ENCODE peak calls at places on chromosomes 13 and 19, in four cellular contexts. One of them, this sample, is unnamed.

GRCh38 chr19:54029930-54030490 is 33.7 kb downstream of the VSTM1 start:
- DNase-seq in K562: peak
- DNase-seq in AG04450: no peak
- DNase-seq in PC-9: peak
- DNase-seq in this sample: peak

GRCh38 chr19:32357720-32358119 is 12.3 kb downstream of the ZNF507 start:
- DNase-seq in K562: no peak
- DNase-seq in AG04450: no peak
- DNase-seq in PC-9: no peak
- DNase-seq in this sample: no peak

GRCh38 chr13:94414141-94414540 is 65.3 kb downstream of the DCT start:
- DNase-seq in K562: no peak
- DNase-seq in AG04450: no peak
- DNase-seq in PC-9: no peak
- DNase-seq in this sample: no peak

GRCh38 chr19:15154002-15154612 is 46.7 kb downstream of the NOTCH3 start:
- DNase-seq in K562: peak
- DNase-seq in AG04450: no peak
- DNase-seq in PC-9: peak
- DNase-seq in this sample: peak

GRCh38 chr13:31355001-31355400 is 155.2 kb downstream of the B3GLCT start:
- DNase-seq in K562: no peak
- DNase-seq in AG04450: no peak
- DNase-seq in PC-9: no peak
- DNase-seq in this sample: no peak

GRCh38 chr19:41883463-41883820 is 458 bp downstream of the ARHGEF1 start:
- DNase-seq in K562: no peak
- DNase-seq in AG04450: no peak
- DNase-seq in PC-9: no peak
- DNase-seq in this sample: no peak

GRCh38 chr13:112522578-112522977 is 65.4 kb downstream of the TUBGCP3 start:
- DNase-seq in K562: no peak
- DNase-seq in AG04450: no peak
- DNase-seq in PC-9: no peak
- DNase-seq in this sample: no peak

GRCh38 chr19:1445185-1445931 is 4.6 kb upstream of the APC2 start:
- DNase-seq in K562: peak
- DNase-seq in AG04450: no peak
- DNase-seq in PC-9: peak
- DNase-seq in this sample: peak

GRCh38 chr19:45271098-45271497 is 20.0 kb downstream of the MARK4 start:
- DNase-seq in K562: no peak
- DNase-seq in AG04450: no peak
- DNase-seq in PC-9: no peak
- DNase-seq in this sample: no peak

GRCh38 chr19:55097864-55098715 is 19.3 kb downstream of the PPP1R12C start:
- DNase-seq in K562: no peak
- DNase-seq in AG04450: no peak
- DNase-seq in PC-9: no peak
- DNase-seq in this sample: no peak

GRCh38 chr13:41597348-41598041 is 140.1 kb downstream of the RGCC start:
- DNase-seq in K562: no peak
- DNase-seq in AG04450: no peak
- DNase-seq in PC-9: no peak
- DNase-seq in this sample: no peak

GRCh38 chr13:75368167-75368566 is 113.8 kb downstream of the TBC1D4 start:
- DNase-seq in K562: no peak
- DNase-seq in AG04450: peak
- DNase-seq in PC-9: no peak
- DNase-seq in this sample: no peak

GRCh38 chr13:95641961-95642621 is 2.4 kb downstream of the DZIP1 start:
- DNase-seq in K562: no peak
- DNase-seq in AG04450: no peak
- DNase-seq in PC-9: no peak
- DNase-seq in this sample: no peak

GRCh38 chr13:49569993-49570689 is 15.2 kb downstream of the RCBTB1 start:
- DNase-seq in K562: no peak
- DNase-seq in AG04450: no peak
- DNase-seq in PC-9: no peak
- DNase-seq in this sample: peak

GRCh38 chr19:39709026-39709872 is 5.0 kb downstream of the LGALS14 start:
- DNase-seq in K562: no peak
- DNase-seq in AG04450: no peak
- DNase-seq in PC-9: peak
- DNase-seq in this sample: peak

GRCh38 chr13:33188093-33188882 is 97.3 kb downstream of the STARD13 start:
- DNase-seq in K562: no peak
- DNase-seq in AG04450: no peak
- DNase-seq in PC-9: no peak
- DNase-seq in this sample: no peak

DNA sequence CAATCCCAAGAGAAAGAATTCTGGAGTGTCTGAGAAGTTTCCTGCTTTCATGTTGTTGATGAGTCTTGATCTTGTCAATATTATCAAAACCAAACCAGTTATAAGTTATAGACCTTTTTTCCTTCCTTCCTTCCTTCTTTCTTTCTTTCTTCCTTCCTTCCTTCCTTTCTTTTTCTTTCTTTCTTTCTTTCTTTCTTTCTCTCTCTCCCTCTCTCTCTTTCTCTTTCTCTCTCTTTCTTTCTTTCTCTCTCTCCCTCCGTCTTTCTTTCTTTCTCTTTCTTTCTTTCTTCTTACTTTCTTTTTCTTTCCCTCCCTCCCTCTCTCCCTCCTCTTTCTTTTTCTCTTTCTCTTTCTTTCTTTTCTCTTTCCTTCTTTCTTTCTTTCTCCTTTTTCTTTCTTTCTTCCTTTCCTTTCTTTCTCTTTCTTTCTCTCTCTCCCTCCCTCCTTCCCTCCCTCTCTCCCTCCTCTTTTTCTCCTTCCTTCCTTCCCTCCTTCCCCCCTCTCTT is at the start of gene OR7G3:
- DNase-seq in K562: no peak
- DNase-seq in AG04450: no peak
- DNase-seq in PC-9: no peak
- DNase-seq in this sample: no peak
- H3K27ac ChIP-seq in K562: no peak
- H3K27ac ChIP-seq in AG04450: no peak
- H3K27ac ChIP-seq in PC-9: peak
- H3K27ac ChIP-seq in this sample: no peak

GRCh38 chr19:16504271-16504670 is 8.1 kb downstream of the C19orf44 start:
- DNase-seq in K562: no peak
- DNase-seq in AG04450: no peak
- DNase-seq in PC-9: no peak
- DNase-seq in this sample: no peak

GRCh38 chr19:16514383-16515019 is 18.3 kb downstream of the C19orf44 start:
- DNase-seq in K562: no peak
- DNase-seq in AG04450: no peak
- DNase-seq in PC-9: no peak
- DNase-seq in this sample: no peak

GRCh38 chr19:16506961-16507360 is 10.8 kb downstream of the C19orf44 start:
- DNase-seq in K562: no peak
- DNase-seq in AG04450: no peak
- DNase-seq in PC-9: no peak
- DNase-seq in this sample: no peak

GRCh38 chr19:16508546-16508945 is 12.4 kb downstream of the C19orf44 start:
- DNase-seq in K562: no peak
- DNase-seq in AG04450: no peak
- DNase-seq in PC-9: no peak
- DNase-seq in this sample: no peak

GRCh38 chr19:16509141-16510061 is 13.2 kb downstream of the C19orf44 start:
- DNase-seq in K562: no peak
- DNase-seq in AG04450: peak
- DNase-seq in PC-9: no peak
- DNase-seq in this sample: no peak
- H3K27ac ChIP-seq in K562: no peak
- H3K27ac ChIP-seq in AG04450: peak
- H3K27ac ChIP-seq in PC-9: no peak
- H3K27ac ChIP-seq in this sample: peak

DNA sequence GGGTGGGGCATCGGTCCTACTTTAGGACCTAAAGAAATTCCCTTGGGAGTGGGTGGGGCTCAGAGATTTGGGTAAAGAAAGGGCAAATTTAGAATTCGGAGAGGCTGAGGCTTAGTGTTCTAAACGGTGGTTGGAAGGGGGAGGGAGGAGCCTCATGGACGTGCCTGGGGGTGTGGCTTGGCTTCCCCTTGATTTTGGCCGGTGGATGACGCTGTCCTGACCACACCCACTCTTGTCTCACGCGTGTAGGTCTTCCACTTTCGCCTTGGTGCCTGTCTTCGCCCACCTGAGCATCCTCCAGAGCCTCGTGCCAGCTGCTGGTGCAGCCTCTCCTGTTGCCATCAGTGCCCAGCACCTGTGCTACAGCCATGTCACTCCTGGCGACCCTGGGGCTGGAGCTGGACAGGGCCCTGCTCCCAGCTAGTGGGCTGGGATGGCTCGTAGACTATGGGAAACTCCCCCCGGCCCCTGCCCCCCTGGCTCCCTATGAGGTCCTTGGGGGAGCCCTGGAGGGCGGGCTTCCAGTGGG is 1.2 kb upstream of the NUP62 start:
- DNase-seq in K562: peak
- DNase-seq in AG04450: no peak
- DNase-seq in PC-9: no peak
- DNase-seq in this sample: peak
- H3K27ac ChIP-seq in K562: peak
- H3K27ac ChIP-seq in AG04450: peak
- H3K27ac ChIP-seq in PC-9: no peak
- H3K27ac ChIP-seq in this sample: peak

GRCh38 chr13:110326263-110326904 is 19.3 kb downstream of the COL4A2 start:
- DNase-seq in K562: no peak
- DNase-seq in AG04450: no peak
- DNase-seq in PC-9: no peak
- DNase-seq in this sample: no peak
- H3K27ac ChIP-seq in K562: no peak
- H3K27ac ChIP-seq in AG04450: peak
- H3K27ac ChIP-seq in PC-9: no peak
- H3K27ac ChIP-seq in this sample: peak

GRCh38 chr13:99677388-99677951 is 176.2 kb downstream of the TM9SF2 start:
- DNase-seq in K562: no peak
- DNase-seq in AG04450: no peak
- DNase-seq in PC-9: no peak
- DNase-seq in this sample: no peak
- H3K27ac ChIP-seq in K562: no peak
- H3K27ac ChIP-seq in AG04450: no peak
- H3K27ac ChIP-seq in PC-9: no peak
- H3K27ac ChIP-seq in this sample: no peak

DNA sequence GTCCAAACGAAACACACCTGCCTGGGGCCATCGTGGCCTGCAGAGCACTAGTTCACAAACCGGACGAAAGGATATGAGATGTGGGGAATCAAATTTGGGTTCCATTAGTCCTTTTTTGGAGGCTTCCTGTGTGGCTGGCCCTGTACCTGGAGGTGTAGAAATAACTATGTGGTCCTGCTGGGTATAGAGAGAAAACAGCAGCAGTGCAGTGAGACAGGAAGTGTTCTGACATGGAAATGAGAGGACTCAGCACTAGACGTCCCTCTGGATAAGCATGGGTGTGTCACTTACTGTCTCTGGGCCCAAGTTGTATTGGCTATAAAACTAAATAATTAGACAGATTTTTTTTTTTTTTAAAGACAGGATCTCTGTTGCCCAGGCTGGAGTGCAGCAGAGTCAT is 12.3 kb downstream of the KDELR1 start:
- DNase-seq in K562: no peak
- DNase-seq in AG04450: no peak
- DNase-seq in PC-9: no peak
- DNase-seq in this sample: no peak
- H3K27ac ChIP-seq in K562: no peak
- H3K27ac ChIP-seq in AG04450: no peak
- H3K27ac ChIP-seq in PC-9: no peak
- H3K27ac ChIP-seq in this sample: peak

This sample was measured in RWPE1.